ENCODE peak calls at places on chromosome 11, in five cellular contexts. One of them, this sample, is unnamed.

GRCh38 chr11:26753738-26754504 is 32.1 kb upstream of the SLC5A12 start:
- DNase-seq in colonic mucosa: peak; percentile 39
- DNase-seq in left ventricle myocardium inferior: no peak
- DNase-seq in tibial nerve: peak; percentile 81
- DNase-seq in GM23338: peak; percentile 84
- DNase-seq in this sample: peak; percentile 63

GRCh38 chr11:40388097-40388818 is 1071.2 kb downstream of the LRRC4C start:
- DNase-seq in colonic mucosa: no peak
- DNase-seq in left ventricle myocardium inferior: no peak
- DNase-seq in tibial nerve: no peak
- DNase-seq in GM23338: no peak
- DNase-seq in this sample: no peak

GRCh38 chr11:64313491-64314145 is 3.7 kb downstream of the TRMT112 start:
- DNase-seq in colonic mucosa: no peak
- DNase-seq in left ventricle myocardium inferior: peak; percentile 69
- DNase-seq in tibial nerve: no peak
- DNase-seq in GM23338: no peak
- DNase-seq in this sample: no peak

GRCh38 chr11:72251614-72252013 is 7.6 kb upstream of the PHOX2A start:
- DNase-seq in colonic mucosa: no peak
- DNase-seq in left ventricle myocardium inferior: no peak
- DNase-seq in tibial nerve: no peak
- DNase-seq in GM23338: no peak
- DNase-seq in this sample: no peak

GRCh38 chr11:46936138-46937110 is at the start of gene CSTPP1:
- DNase-seq in colonic mucosa: peak; percentile 96
- DNase-seq in left ventricle myocardium inferior: peak; percentile 91
- DNase-seq in tibial nerve: peak; percentile 91
- DNase-seq in GM23338: peak; percentile 98
- DNase-seq in this sample: peak; percentile 94

GRCh38 chr11:40722179-40722795 is 737.2 kb downstream of the LRRC4C start:
- DNase-seq in colonic mucosa: no peak
- DNase-seq in left ventricle myocardium inferior: no peak
- DNase-seq in tibial nerve: no peak
- DNase-seq in GM23338: peak; percentile 78
- DNase-seq in this sample: no peak

GRCh38 chr11:1641096-1641495 is 11.5 kb downstream of the KRTAP5-5 start:
- DNase-seq in colonic mucosa: no peak
- DNase-seq in left ventricle myocardium inferior: no peak
- DNase-seq in tibial nerve: no peak
- DNase-seq in GM23338: no peak
- DNase-seq in this sample: no peak

GRCh38 chr11:134202661-134203060 is 21.1 kb downstream of the NCAPD3 start:
- DNase-seq in colonic mucosa: no peak
- DNase-seq in left ventricle myocardium inferior: no peak
- DNase-seq in tibial nerve: no peak
- DNase-seq in GM23338: no peak
- DNase-seq in this sample: no peak

GRCh38 chr11:28142724-28143123 is 34.5 kb downstream of the METTL15 start:
- DNase-seq in colonic mucosa: no peak
- DNase-seq in left ventricle myocardium inferior: no peak
- DNase-seq in tibial nerve: no peak
- DNase-seq in GM23338: no peak
- DNase-seq in this sample: no peak

GRCh38 chr11:128911239-128911638 is 20.1 kb downstream of the KCNJ5 start:
- DNase-seq in colonic mucosa: no peak
- DNase-seq in left ventricle myocardium inferior: no peak
- DNase-seq in tibial nerve: no peak
- DNase-seq in GM23338: no peak
- DNase-seq in this sample: no peak

GRCh38 chr11:78786086-78786485 is 211.4 kb upstream of the NARS2 start:
- DNase-seq in colonic mucosa: no peak
- DNase-seq in left ventricle myocardium inferior: no peak
- DNase-seq in tibial nerve: no peak
- DNase-seq in GM23338: no peak
- DNase-seq in this sample: no peak

GRCh38 chr11:108117746-108118371 is 3.5 kb upstream of the ACAT1 start:
- DNase-seq in colonic mucosa: no peak
- DNase-seq in left ventricle myocardium inferior: no peak
- DNase-seq in tibial nerve: no peak
- DNase-seq in GM23338: peak; percentile 62
- DNase-seq in this sample: no peak

GRCh38 chr11:132445966-132446365 is 1075.6 kb downstream of the NTM start:
- DNase-seq in colonic mucosa: no peak
- DNase-seq in left ventricle myocardium inferior: no peak
- DNase-seq in tibial nerve: no peak
- DNase-seq in GM23338: no peak
- DNase-seq in this sample: no peak

GRCh38 chr11:130814440-130815073 is 101.7 kb downstream of the SNX19 start:
- DNase-seq in colonic mucosa: no peak
- DNase-seq in left ventricle myocardium inferior: no peak
- DNase-seq in tibial nerve: no peak
- DNase-seq in GM23338: no peak
- DNase-seq in this sample: no peak

GRCh38 chr11:65915821-65916251 is 3.0 kb downstream of the C11orf68 start:
- DNase-seq in colonic mucosa: peak; percentile 60
- DNase-seq in left ventricle myocardium inferior: peak; percentile 71
- DNase-seq in tibial nerve: peak; percentile 59
- DNase-seq in GM23338: peak; percentile 44
- DNase-seq in this sample: peak; percentile 31

GRCh38 chr11:117697319-117697718 is 99.7 kb downstream of the DSCAML1 start:
- DNase-seq in colonic mucosa: no peak
- DNase-seq in left ventricle myocardium inferior: no peak
- DNase-seq in tibial nerve: no peak
- DNase-seq in GM23338: no peak
- DNase-seq in this sample: no peak

GRCh38 chr11:47858169-47858543 is 10.0 kb upstream of the NUP160 start:
- DNase-seq in colonic mucosa: no peak
- DNase-seq in left ventricle myocardium inferior: no peak
- DNase-seq in tibial nerve: no peak
- DNase-seq in GM23338: no peak
- DNase-seq in this sample: no peak

GRCh38 chr11:65439331-65440181 is 17.0 kb downstream of the NEAT1 start:
- DNase-seq in colonic mucosa: peak; percentile 16
- DNase-seq in left ventricle myocardium inferior: no peak
- DNase-seq in tibial nerve: no peak
- DNase-seq in GM23338: no peak
- DNase-seq in this sample: no peak

GRCh38 chr11:20367313-20367948 is 3.9 kb downstream of the HTATIP2 start:
- DNase-seq in colonic mucosa: no peak
- DNase-seq in left ventricle myocardium inferior: no peak
- DNase-seq in tibial nerve: peak; percentile 21
- DNase-seq in GM23338: no peak
- DNase-seq in this sample: peak; percentile 83

GRCh38 chr11:18036456-18036855 is 9.6 kb downstream of the TPH1 start:
- DNase-seq in colonic mucosa: no peak
- DNase-seq in left ventricle myocardium inferior: no peak
- DNase-seq in tibial nerve: no peak
- DNase-seq in GM23338: no peak
- DNase-seq in this sample: no peak

GRCh38 chr11:14972581-14973490 is 685 bp upstream of the CALCA start:
- DNase-seq in colonic mucosa: no peak
- DNase-seq in left ventricle myocardium inferior: no peak
- DNase-seq in tibial nerve: no peak
- DNase-seq in GM23338: peak; percentile 47
- DNase-seq in this sample: no peak

GRCh38 chr11:65438257-65439151 is 15.9 kb downstream of the NEAT1 start:
- DNase-seq in colonic mucosa: no peak
- DNase-seq in left ventricle myocardium inferior: no peak
- DNase-seq in tibial nerve: no peak
- DNase-seq in GM23338: no peak
- DNase-seq in this sample: no peak

GRCh38 chr11:35040221-35040942 is 98.6 kb upstream of the CD44 start:
- DNase-seq in colonic mucosa: no peak
- DNase-seq in left ventricle myocardium inferior: no peak
- DNase-seq in tibial nerve: no peak
- DNase-seq in GM23338: no peak
- DNase-seq in this sample: peak; percentile 65

GRCh38 chr11:78318321-78318720 is 99.3 kb downstream of the GAB2 start:
- DNase-seq in colonic mucosa: no peak
- DNase-seq in left ventricle myocardium inferior: no peak
- DNase-seq in tibial nerve: no peak
- DNase-seq in GM23338: peak; percentile 12
- DNase-seq in this sample: no peak

GRCh38 chr11:44680982-44681597 is 45.7 kb upstream of the TSPAN18 start:
- DNase-seq in colonic mucosa: no peak
- DNase-seq in left ventricle myocardium inferior: no peak
- DNase-seq in tibial nerve: no peak
- DNase-seq in GM23338: peak; percentile 33
- DNase-seq in this sample: peak; percentile 38

GRCh38 chr11:35347921-35348331 is 71.4 kb downstream of the SLC1A2 start:
- DNase-seq in colonic mucosa: no peak
- DNase-seq in left ventricle myocardium inferior: no peak
- DNase-seq in tibial nerve: peak; percentile 41
- DNase-seq in GM23338: no peak
- DNase-seq in this sample: no peak

GRCh38 chr11:4523666-4524065 is 21.3 kb upstream of the OR52M1 start:
- DNase-seq in colonic mucosa: no peak
- DNase-seq in left ventricle myocardium inferior: no peak
- DNase-seq in tibial nerve: no peak
- DNase-seq in GM23338: no peak
- DNase-seq in this sample: no peak

GRCh38 chr11:706957-707816 is 1.2 kb downstream of the EPS8L2 start:
- DNase-seq in colonic mucosa: peak; percentile 74
- DNase-seq in left ventricle myocardium inferior: no peak
- DNase-seq in tibial nerve: no peak
- DNase-seq in GM23338: peak; percentile 62
- DNase-seq in this sample: peak; percentile 83

GRCh38 chr11:87399341-87399740 is 361.6 kb downstream of the TMEM135 start:
- DNase-seq in colonic mucosa: no peak
- DNase-seq in left ventricle myocardium inferior: no peak
- DNase-seq in tibial nerve: no peak
- DNase-seq in GM23338: no peak
- DNase-seq in this sample: no peak

GRCh38 chr11:73645972-73646631 is at the start of gene PLEKHB1:
- DNase-seq in colonic mucosa: no peak
- DNase-seq in left ventricle myocardium inferior: no peak
- DNase-seq in tibial nerve: no peak
- DNase-seq in GM23338: peak; percentile 92
- DNase-seq in this sample: no peak

GRCh38 chr11:73645570-73645969 is 811 bp upstream of the PLEKHB1 start:
- DNase-seq in colonic mucosa: no peak
- DNase-seq in left ventricle myocardium inferior: no peak
- DNase-seq in tibial nerve: no peak
- DNase-seq in GM23338: peak; percentile 62
- DNase-seq in this sample: no peak

GRCh38 chr11:73648629-73649046 is 2.3 kb downstream of the PLEKHB1 start:
- DNase-seq in colonic mucosa: no peak
- DNase-seq in left ventricle myocardium inferior: no peak
- DNase-seq in tibial nerve: no peak
- DNase-seq in GM23338: no peak
- DNase-seq in this sample: no peak

GRCh38 chr11:73649206-73649605 is 2.8 kb downstream of the PLEKHB1 start:
- DNase-seq in colonic mucosa: no peak
- DNase-seq in left ventricle myocardium inferior: no peak
- DNase-seq in tibial nerve: no peak
- DNase-seq in GM23338: no peak
- DNase-seq in this sample: no peak

GRCh38 chr11:73647459-73648100 is 1.2 kb downstream of the PLEKHB1 start:
- DNase-seq in colonic mucosa: peak; percentile 92
- DNase-seq in left ventricle myocardium inferior: peak; percentile 89
- DNase-seq in tibial nerve: peak; percentile 82
- DNase-seq in GM23338: peak; percentile 97
- DNase-seq in this sample: peak; percentile 96
- H3K4me3 ChIP-seq in colonic mucosa: peak overlapping the region; percentile 34
- H3K4me3 ChIP-seq in left ventricle myocardium inferior: peak overlapping the region; percentile 56
- H3K4me3 ChIP-seq in tibial nerve: peak overlapping the region; percentile 29
- H3K4me3 ChIP-seq in GM23338: peak overlapping the region; percentile 89
- H3K4me3 ChIP-seq in this sample: peak overlapping the region; percentile 45

GRCh38 chr11:95084509-95084908 is 5.1 kb upstream of the ENDOD1 start:
- DNase-seq in colonic mucosa: no peak
- DNase-seq in left ventricle myocardium inferior: no peak
- DNase-seq in tibial nerve: no peak
- DNase-seq in GM23338: no peak
- DNase-seq in this sample: no peak

GRCh38 chr11:95086116-95086515 is 3.5 kb upstream of the ENDOD1 start:
- DNase-seq in colonic mucosa: no peak
- DNase-seq in left ventricle myocardium inferior: no peak
- DNase-seq in tibial nerve: no peak
- DNase-seq in GM23338: no peak
- DNase-seq in this sample: no peak

GRCh38 chr11:95088946-95089619 is 563 bp upstream of the ENDOD1 start:
- DNase-seq in colonic mucosa: no peak
- DNase-seq in left ventricle myocardium inferior: no peak
- DNase-seq in tibial nerve: no peak
- DNase-seq in GM23338: peak; percentile 21
- DNase-seq in this sample: no peak

GRCh38 chr11:95085117-95085825 is 4.4 kb upstream of the ENDOD1 start:
- DNase-seq in colonic mucosa: no peak
- DNase-seq in left ventricle myocardium inferior: no peak
- DNase-seq in tibial nerve: no peak
- DNase-seq in GM23338: no peak
- DNase-seq in this sample: no peak

GRCh38 chr11:95087171-95087570 is 2.5 kb upstream of the ENDOD1 start:
- DNase-seq in colonic mucosa: no peak
- DNase-seq in left ventricle myocardium inferior: no peak
- DNase-seq in tibial nerve: no peak
- DNase-seq in GM23338: no peak
- DNase-seq in this sample: no peak
- H3K4me1 ChIP-seq in colonic mucosa: peaks cover 13% of the 10 kb centered on the region
- H3K4me1 ChIP-seq in left ventricle myocardium inferior: peaks cover 35% of the 10 kb centered on the region
- H3K4me1 ChIP-seq in tibial nerve: peaks cover 51% of the 10 kb centered on the region
- H3K4me1 ChIP-seq in GM23338: peaks cover 12% of the 10 kb centered on the region
- H3K4me1 ChIP-seq in this sample: no peaks in the 10 kb centered on the region

DNA sequence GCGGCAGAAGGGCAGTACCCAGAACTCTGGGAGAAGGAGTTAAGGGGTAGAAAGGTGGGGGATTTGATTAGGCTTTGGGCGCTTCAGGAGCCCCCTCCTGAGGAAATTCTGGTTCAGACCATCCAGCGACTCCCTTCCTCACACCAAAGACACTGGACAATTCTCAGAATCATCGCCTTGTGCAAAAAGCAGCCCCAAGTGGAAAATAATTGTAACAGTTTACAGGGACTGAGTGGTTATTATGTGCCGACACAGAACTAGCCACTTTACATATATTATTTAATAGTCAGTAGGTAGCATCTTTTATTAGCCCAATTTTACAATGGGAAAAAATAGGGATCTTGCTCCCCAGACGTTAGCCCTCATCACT is 667 bp upstream of the TRIM3 start:
- DNase-seq in colonic mucosa: no peak
- DNase-seq in left ventricle myocardium inferior: no peak
- DNase-seq in tibial nerve: no peak
- DNase-seq in GM23338: no peak
- DNase-seq in this sample: no peak
- TF ChIP-seq CTCF in colonic mucosa: no peak
- TF ChIP-seq CTCF in left ventricle myocardium inferior: no peak
- TF ChIP-seq CTCF in tibial nerve: no peak
- TF ChIP-seq CTCF in GM23338: no peak
- TF ChIP-seq CTCF in this sample: no peak

DNA sequence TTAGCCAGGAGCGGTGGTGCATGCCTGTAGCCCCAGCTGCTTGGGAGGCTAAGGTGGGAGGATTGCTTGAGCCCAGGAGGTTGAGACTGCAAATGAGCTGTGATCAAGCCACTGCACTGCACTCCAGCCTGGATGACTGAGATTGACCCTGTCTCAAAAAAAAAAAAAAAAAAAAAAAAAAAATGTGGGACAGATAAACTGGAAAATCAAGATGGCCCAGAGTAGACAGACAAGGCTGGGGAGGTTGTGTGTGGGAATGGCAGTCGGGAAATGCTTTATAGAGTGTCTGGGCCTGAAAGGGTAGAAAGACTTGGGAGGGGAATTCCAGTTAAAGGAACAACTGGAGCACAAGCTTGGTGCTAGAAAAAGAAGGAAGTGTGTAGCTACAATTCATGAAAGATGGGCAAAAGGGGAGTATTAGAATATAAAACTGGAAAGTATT is 18.2 kb upstream of the WDR74 start:
- DNase-seq in colonic mucosa: peak; percentile 21
- DNase-seq in left ventricle myocardium inferior: no peak
- DNase-seq in tibial nerve: no peak
- DNase-seq in GM23338: no peak
- DNase-seq in this sample: no peak
- H3K4me3 ChIP-seq in colonic mucosa: no peak overlapping the region
- H3K4me3 ChIP-seq in left ventricle myocardium inferior: no peak overlapping the region
- H3K4me3 ChIP-seq in tibial nerve: no peak overlapping the region
- H3K4me3 ChIP-seq in GM23338: peak overlapping the region; percentile 100
- H3K4me3 ChIP-seq in this sample: no peak overlapping the region

This sample was measured in Peyer's patch.